ENCODE peak calls at places on chromosome 3, in five cellular contexts. N is vagina, W is suprapubic skin, K is stomach, P is prostate gland. Y is an unnamed sample. For H3K27me3, the result is how much of the 10 kb centered on the place peaks cover.

GRCh38 chr3:135967867-135968266 is 2.3 kb downstream of the PPP2R3A start:
- DNase-seq in K (no peak), P (no peak), W (no peak), N (no peak), Y (no peak)

GRCh38 chr3:17179381-17180205 is 294.8 kb downstream of the PLCL2 start:
- DNase-seq in N (no peak), W (no peak), K (no peak), P (no peak), Y (no peak)

GRCh38 chr3:99248913-99249312 is 347.4 kb upstream of the DCBLD2 start:
- DNase-seq in P (no peak), K (no peak), N (no peak), W (no peak), Y (no peak)

GRCh38 chr3:23819599-23820360 is 14.0 kb downstream of the UBE2E1 start:
- DNase-seq in W (no peak), N (no peak), K (no peak), P (no peak), Y (no peak)

GRCh38 chr3:173660645-173661299 is 263.2 kb downstream of the NLGN1 start:
- DNase-seq in K (no peak), P (no peak), N (no peak), W (no peak), Y (no peak)

GRCh38 chr3:151265166-151265565 is 13.2 kb downstream of the P2RY14 start:
- DNase-seq in P (no peak), W (no peak), N (no peak), K (no peak), Y (no peak)

GRCh38 chr3:155308831-155309230 is 15.3 kb upstream of the STRIT1 start:
- DNase-seq in K (no peak), N (no peak), W (no peak), P (no peak), Y (no peak)

GRCh38 chr3:20023663-20024417 is 11.8 kb upstream of the PP2D1 start:
- DNase-seq in P (peak), K (peak), N (no peak), W (no peak), Y (peak)

GRCh38 chr3:34731879-34732278 is 907.4 kb upstream of the ARPP21 start:
- DNase-seq in W (no peak), N (no peak), K (no peak), P (no peak), Y (no peak)

GRCh38 chr3:45654344-45654934 is 34.8 kb upstream of the SACM1L start:
- DNase-seq in N (no peak), K (no peak), P (no peak), W (no peak), Y (no peak)

GRCh38 chr3:17070560-17070959 is 185.8 kb downstream of the PLCL2 start:
- DNase-seq in P (peak), K (no peak), N (no peak), W (no peak), Y (peak)

GRCh38 chr3:29283297-29283681 is 2.4 kb downstream of the RBMS3 start:
- DNase-seq in K (no peak), N (no peak), P (no peak), W (no peak), Y (no peak)

GRCh38 chr3:128342701-128343180 is 123.9 kb downstream of the DNAJB8 start:
- DNase-seq in P (no peak), K (no peak), W (no peak), N (no peak), Y (no peak)

GRCh38 chr3:188975612-188976314 is 196.0 kb upstream of the TPRG1 start:
- DNase-seq in P (peak), K (no peak), N (no peak), W (no peak), Y (no peak)

GRCh38 chr3:23459437-23459836 is 256.3 kb downstream of the UBE2E2 start:
- DNase-seq in N (no peak), K (no peak), W (no peak), P (no peak), Y (no peak)

GRCh38 chr3:2713923-2714322 is 396.3 kb downstream of the IL5RA start:
- DNase-seq in W (no peak), K (no peak), P (no peak), N (no peak), Y (no peak)

GRCh38 chr3:130658666-130659065 is 88.0 kb downstream of the PIK3R4 start:
- DNase-seq in K (no peak), P (no peak), W (no peak), N (no peak), Y (no peak)

GRCh38 chr3:72746412-72747411 is 101.5 kb downstream of the SHQ1 start:
- DNase-seq in N (no peak), K (no peak), P (peak), W (no peak), Y (no peak)

GRCh38 chr3:67678665-67679064 is 24.3 kb upstream of the SUCLG2 start:
- DNase-seq in N (no peak), W (no peak), P (no peak), K (no peak), Y (no peak)

GRCh38 chr3:73601031-73601430 is 23.7 kb downstream of the PDZRN3 start:
- DNase-seq in P (no peak), K (no peak), N (no peak), W (no peak), Y (no peak)

GRCh38 chr3:59559721-59560514 is 510.1 kb upstream of the CFAP20DC start:
- DNase-seq in N (no peak), K (no peak), P (no peak), W (no peak), Y (no peak)

GRCh38 chr3:107752202-107752990 is 229.6 kb downstream of the BBX start:
- DNase-seq in K (no peak), N (no peak), W (no peak), P (no peak), Y (no peak)

GRCh38 chr3:41026394-41027177 is 172.7 kb upstream of the CTNNB1 start:
- DNase-seq in K (no peak), N (no peak), P (no peak), W (no peak), Y (peak)

GRCh38 chr3:17672506-17672905 is 69.9 kb downstream of the TBC1D5 start:
- DNase-seq in W (no peak), K (no peak), P (no peak), N (no peak), Y (no peak)

GRCh38 chr3:33645060-33645841 is 72.8 kb downstream of the CLASP2 start:
- DNase-seq in P (no peak), W (no peak), N (no peak), K (no peak), Y (no peak)

GRCh38 chr3:73141531-73141930 is 80.1 kb downstream of the EBLN2 start:
- DNase-seq in P (no peak), N (no peak), W (no peak), K (no peak), Y (no peak)

GRCh38 chr3:42600958-42601675 is 631 bp downstream of the NKTR start:
- DNase-seq in P (peak), N (peak), K (peak), W (peak), Y (peak)

GRCh38 chr3:184262927-184263179 is 1.5 kb upstream of the CAMK2N2 start:
- DNase-seq in K (no peak), P (no peak), N (no peak), W (no peak), Y (no peak)

GRCh38 chr3:35908366-35909232 is 269.3 kb downstream of the ARPP21 start:
- DNase-seq in P (peak), N (no peak), W (no peak), K (peak), Y (peak)

GRCh38 chr3:152398495-152398894 is 129.8 kb downstream of the MBNL1 start:
- DNase-seq in N (no peak), W (no peak), K (no peak), P (no peak), Y (no peak)

GRCh38 chr3:182007441-182007840 is 295.7 kb downstream of the SOX2 start:
- DNase-seq in P (no peak), N (no peak), W (no peak), K (no peak), Y (no peak)

GRCh38 chr3:149909923-149910322 is 60.8 kb downstream of the PFN2 start:
- DNase-seq in N (no peak), K (no peak), W (no peak), P (no peak), Y (no peak)

GRCh38 chr3:183527421-183527979 is 28.0 kb downstream of the KLHL6 start:
- DNase-seq in N (no peak), W (no peak), P (no peak), K (no peak), Y (no peak)

GRCh38 chr3:10305331-10305902 is 12.7 kb upstream of the GHRL start:
- DNase-seq in N (no peak), K (no peak), P (no peak), W (no peak), Y (no peak)

GRCh38 chr3:10303105-10303504 is 10.4 kb upstream of the GHRL start:
- DNase-seq in N (no peak), W (no peak), P (no peak), K (no peak), Y (no peak)

GRCh38 chr3:10306156-10306555 is 13.4 kb upstream of the GHRL start:
- DNase-seq in W (no peak), N (no peak), P (no peak), K (no peak), Y (no peak)

GRCh38 chr3:10303785-10304184 is 11.0 kb upstream of the GHRL start:
- DNase-seq in W (no peak), P (no peak), N (no peak), K (no peak), Y (no peak)

GRCh38 chr3:10304905-10305304 is 12.2 kb upstream of the GHRL start:
- DNase-seq in P (no peak), W (no peak), K (no peak), N (no peak), Y (no peak)
- TF ChIP-seq POLR2AphosphoS5 in P (no peak), W (no peak), K (no peak), N (no peak), Y (no peak)

GRCh38 chr3:31244929-31245817 is 287.6 kb upstream of the STT3B start:
- DNase-seq in N (no peak), K (no peak), P (no peak), W (no peak), Y (no peak)
- TF ChIP-seq CTCF in N (no peak), K (no peak), P (no peak), W (no peak), Y (no peak)

GRCh38 chr3:7207092-7207491 is 346.2 kb downstream of the GRM7 start:
- DNase-seq in P (no peak), N (no peak), K (no peak), W (no peak), Y (no peak)

GRCh38 chr3:7209098-7209497 is 348.2 kb downstream of the GRM7 start:
- DNase-seq in N (no peak), K (no peak), W (no peak), P (no peak), Y (no peak)

GRCh38 chr3:7205535-7206331 is 344.8 kb downstream of the GRM7 start:
- DNase-seq in W (no peak), P (no peak), N (no peak), K (no peak), Y (no peak)

GRCh38 chr3:7204848-7205156 is 343.9 kb downstream of the GRM7 start:
- DNase-seq in K (no peak), N (no peak), P (no peak), W (no peak), Y (no peak)

GRCh38 chr3:7207928-7208327 is 347.0 kb downstream of the GRM7 start:
- DNase-seq in K (no peak), P (no peak), W (no peak), N (no peak), Y (no peak)
- H3K27me3 ChIP-seq in K (under half), P (under half), W (under half), N (under half), Y (under half)

DNA sequence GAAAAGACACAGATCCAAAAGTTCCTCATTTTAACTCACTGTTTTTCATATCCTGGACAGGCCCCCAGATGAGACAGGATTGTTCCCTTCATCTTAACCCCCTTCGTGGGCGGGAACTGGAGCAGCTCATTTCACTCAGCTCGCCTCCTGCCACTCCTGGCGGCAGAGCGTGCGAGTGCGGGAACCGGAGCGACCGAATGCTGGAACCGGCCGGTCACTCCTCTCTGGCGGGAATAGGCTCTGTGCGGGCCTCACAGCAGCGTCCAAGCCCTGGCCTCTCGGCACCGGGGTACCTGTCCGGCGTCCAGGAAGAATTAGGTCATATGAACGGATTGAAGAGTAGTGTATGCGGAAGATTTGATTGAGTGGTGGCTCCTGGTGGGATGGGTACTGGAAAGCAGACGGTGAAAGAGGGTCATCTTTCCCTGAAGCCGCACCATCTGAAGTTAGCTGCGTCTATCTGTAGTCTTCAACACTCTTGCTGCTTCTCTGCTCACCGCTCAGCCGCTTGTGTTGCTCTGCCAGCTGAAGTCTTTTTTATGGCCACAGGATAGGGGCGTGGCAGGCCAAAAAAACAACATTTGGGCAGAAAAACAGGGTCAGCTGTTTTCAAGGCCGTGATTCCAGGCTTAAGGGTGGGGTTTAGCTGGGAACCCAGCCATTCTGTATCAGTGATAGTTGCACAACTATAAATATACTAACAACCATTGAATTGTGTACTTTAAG is 42.3 kb upstream of the FXR1 start:
- DNase-seq in N (no peak), K (no peak), W (peak), P (no peak), Y (peak)
- TF ChIP-seq POLR2AphosphoS5 in N (peak), K (no peak), W (no peak), P (no peak), Y (no peak)

GRCh38 chr3:14461748-14462324 is 59.4 kb downstream of the SLC6A6 start:
- DNase-seq in K (peak), W (no peak), P (peak), N (no peak), Y (peak)
- TF ChIP-seq CTCF in K (peak), W (no peak), P (peak), N (no peak), Y (peak)

Y was measured in transverse colon.